ENCODE peak calls at places on chromosomes 13 and 19, in four cellular contexts. S is testis, T is A549, P is BJ. Z is an unnamed sample.

GRCh38 chr13:102901615-102902305 is 55.9 kb downstream of the ERCC5 start:
- DNase-seq in S (no peak), T (no peak), P (no peak), Z (no peak)

GRCh38 chr19:17420267-17420924 is 549 bp downstream of the MVB12A start:
- DNase-seq in S (peak; percentile 55), T (no peak), P (no peak), Z (peak; percentile 54)

GRCh38 chr19:6045108-6045507 is 65.2 kb downstream of the RFX2 start:
- DNase-seq in S (peak; percentile 10), T (no peak), P (no peak), Z (no peak)

GRCh38 chr13:113761136-113761535 is 2.1 kb downstream of the TMEM255B start:
- DNase-seq in S (no peak), T (no peak), P (no peak), Z (no peak)

GRCh38 chr19:28998974-28999373 is 214.0 kb downstream of the UQCRFS1 start:
- DNase-seq in S (no peak), T (no peak), P (no peak), Z (no peak)

GRCh38 chr13:33150146-33150545 is 133.9 kb downstream of the KL start:
- DNase-seq in S (no peak), T (no peak), P (no peak), Z (peak; percentile 58)

GRCh38 chr13:44024496-44025155 is 144.9 kb downstream of the LACC1 start:
- DNase-seq in S (no peak), T (no peak), P (no peak), Z (no peak)

GRCh38 chr19:41023193-41023592 is 32.1 kb downstream of the CYP2B6 start:
- DNase-seq in S (no peak), T (no peak), P (no peak), Z (no peak)

GRCh38 chr13:51542358-51542972 is 41.8 kb upstream of the WDFY2 start:
- DNase-seq in S (no peak), T (no peak), P (no peak), Z (peak; percentile 41)

GRCh38 chr19:5480427-5480836 is 25.2 kb downstream of the ZNRF4 start:
- DNase-seq in S (no peak), T (peak; percentile 46), P (no peak), Z (peak; percentile 43)

GRCh38 chr13:107450426-107450825 is 764.9 kb downstream of the LIG4 start:
- DNase-seq in S (no peak), T (no peak), P (no peak), Z (no peak)

GRCh38 chr19:57165846-57166245 is 1.4 kb downstream of the DUXA start:
- DNase-seq in S (no peak), T (no peak), P (no peak), Z (no peak)

GRCh38 chr13:75838366-75839017 is 202.4 kb downstream of the LMO7 start:
- DNase-seq in S (no peak), T (no peak), P (no peak), Z (no peak)

GRCh38 chr19:49940482-49940791 is 11.1 kb upstream of the NUP62 start:
- DNase-seq in S (no peak), T (no peak), P (no peak), Z (no peak)

GRCh38 chr19:17244618-17245534 is 843 bp downstream of the NR2F6 start:
- DNase-seq in S (no peak), T (no peak), P (no peak), Z (no peak)

GRCh38 chr19:29277107-29277506 is 64.2 kb upstream of the UQCRFS1 start:
- DNase-seq in S (no peak), T (no peak), P (no peak), Z (no peak)

GRCh38 chr13:55664178-55664577 is 1476.5 kb upstream of the PRR20A start:
- DNase-seq in S (no peak), T (no peak), P (no peak), Z (no peak)

GRCh38 chr13:35812730-35813129 is 318.5 kb downstream of the DCLK1 start:
- DNase-seq in S (no peak), T (no peak), P (no peak), Z (no peak)

GRCh38 chr19:55667006-55667381 is 8.0 kb upstream of the EPN1 start:
- DNase-seq in S (no peak), T (no peak), P (no peak), Z (no peak)

GRCh38 chr19:36421749-36422481 is 3.5 kb upstream of the ZFP82 start:
- DNase-seq in S (no peak), T (no peak), P (no peak), Z (no peak)

GRCh38 chr19:55193481-55193880 is 13.4 kb upstream of the SYT5 start:
- DNase-seq in S (no peak), T (no peak), P (no peak), Z (no peak)

GRCh38 chr19:28419312-28419711 is 793.6 kb downstream of the UQCRFS1 start:
- DNase-seq in S (peak; percentile 31), T (no peak), P (no peak), Z (no peak)

GRCh38 chr19:30090963-30091362 is 148.9 kb downstream of the URI1 start:
- DNase-seq in S (no peak), T (no peak), P (no peak), Z (no peak)

GRCh38 chr13:36412736-36413135 is 19.6 kb upstream of the CCNA1 start:
- DNase-seq in S (no peak), T (no peak), P (no peak), Z (no peak)

GRCh38 chr19:5718579-5719273 is 1.2 kb downstream of the LONP1 start:
- DNase-seq in S (no peak), T (no peak), P (peak; percentile 69), Z (no peak)

GRCh38 chr13:97030705-97031452 is 36.6 kb upstream of the OXGR1 start:
- DNase-seq in S (peak; percentile 20), T (peak; percentile 31), P (no peak), Z (peak; percentile 30)

GRCh38 chr19:41261474-41262190 is 2.5 kb upstream of the HNRNPUL1 start:
- DNase-seq in S (peak; percentile 27), T (no peak), P (no peak), Z (no peak)

GRCh38 chr13:79393564-79394249 is 12.3 kb downstream of the RBM26 start:
- DNase-seq in S (no peak), T (no peak), P (no peak), Z (peak; percentile 50)

GRCh38 chr19:19741184-19741583 is 8.3 kb upstream of the ZNF14 start:
- DNase-seq in S (no peak), T (no peak), P (no peak), Z (no peak)

GRCh38 chr13:33548065-33548464 is 262.5 kb upstream of the STARD13 start:
- DNase-seq in S (no peak), T (no peak), P (no peak), Z (no peak)

GRCh38 chr13:46893820-46894533 is 2.9 kb downstream of the HTR2A start:
- DNase-seq in S (peak; percentile 84), T (peak; percentile 31), P (no peak), Z (peak; percentile 76)

GRCh38 chr19:4376245-4376990 is 23.9 kb downstream of the SH3GL1 start:
- DNase-seq in S (no peak), T (no peak), P (no peak), Z (no peak)

GRCh38 chr19:6271721-6272410 is 7.9 kb downstream of the MLLT1 start:
- DNase-seq in S (peak; percentile 80), T (no peak), P (no peak), Z (peak; percentile 76)

GRCh38 chr19:55600336-55601028 is 394 bp downstream of the ZNF524 start:
- DNase-seq in S (peak; percentile 85), T (peak; percentile 57), P (no peak), Z (no peak)

GRCh38 chr19:6572217-6572616 is 18.7 kb downstream of the CD70 start:
- DNase-seq in S (peak; percentile 35), T (no peak), P (no peak), Z (no peak)

GRCh38 chr13:97485328-97485727 is 51.4 kb downstream of the RAP2A start:
- DNase-seq in S (no peak), T (no peak), P (no peak), Z (no peak)

GRCh38 chr13:51147732-51148131 is 36.7 kb upstream of the C13orf42 start:
- DNase-seq in S (no peak), T (no peak), P (no peak), Z (no peak)

GRCh38 chr13:77519808-77520207 is 15.7 kb upstream of the SCEL start:
- DNase-seq in S (no peak), T (no peak), P (no peak), Z (no peak)

GRCh38 chr19:14565298-14565679 is 6.6 kb downstream of the NDUFB7 start:
- DNase-seq in S (no peak), T (no peak), P (no peak), Z (no peak)
- TF ChIP-seq CTCF in S (no peak), T (no peak), P (no peak), Z (no peak)

GRCh38 chr13:48749699-48750473 is 96.2 kb downstream of the CYSLTR2 start:
- DNase-seq in S (peak; percentile 44), T (peak; percentile 62), P (peak; percentile 77), Z (peak; percentile 75)
- TF ChIP-seq CTCF in S (no peak), T (peak; percentile 61), P (peak; percentile 69), Z (peak; percentile 72)

GRCh38 chr13:111046590-111047141 is 68.4 kb upstream of the ARHGEF7 start:
- DNase-seq in S (no peak), T (no peak), P (no peak), Z (no peak)
- TF ChIP-seq CTCF in S (no peak), T (no peak), P (peak; percentile 51), Z (no peak)

DNA sequence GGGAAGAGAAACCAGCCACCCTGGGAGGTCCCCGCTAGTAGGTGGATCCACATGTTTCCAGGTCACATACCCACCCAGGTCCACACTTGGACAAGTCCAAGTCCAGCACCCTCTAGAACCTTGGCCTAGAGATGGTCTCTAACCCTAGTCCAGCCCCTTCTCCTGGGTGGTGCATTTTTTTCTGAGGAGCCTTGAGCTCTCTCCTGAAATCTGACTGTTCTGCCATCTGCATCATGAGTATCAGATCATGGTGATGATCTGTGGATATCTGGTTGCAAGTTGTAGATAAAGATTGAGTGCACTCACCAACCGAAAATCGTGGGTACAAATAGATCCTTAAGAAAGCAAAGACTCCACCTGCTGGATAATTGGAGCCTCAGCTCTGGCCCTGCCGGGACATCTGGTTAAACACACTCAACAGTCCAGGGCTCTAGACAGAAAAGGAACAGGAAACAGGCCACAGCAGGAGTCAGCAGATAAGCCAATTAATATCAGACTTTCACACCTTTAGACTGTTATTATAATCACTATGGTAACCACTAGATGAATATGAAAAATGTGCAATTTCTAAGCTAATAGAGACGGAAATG is 41.1 kb downstream of the GPR12 start:
- DNase-seq in S (no peak), T (no peak), P (no peak), Z (no peak)
- TF ChIP-seq CTCF in S (no peak), T (no peak), P (peak; percentile 32), Z (peak; percentile 38)

DNA sequence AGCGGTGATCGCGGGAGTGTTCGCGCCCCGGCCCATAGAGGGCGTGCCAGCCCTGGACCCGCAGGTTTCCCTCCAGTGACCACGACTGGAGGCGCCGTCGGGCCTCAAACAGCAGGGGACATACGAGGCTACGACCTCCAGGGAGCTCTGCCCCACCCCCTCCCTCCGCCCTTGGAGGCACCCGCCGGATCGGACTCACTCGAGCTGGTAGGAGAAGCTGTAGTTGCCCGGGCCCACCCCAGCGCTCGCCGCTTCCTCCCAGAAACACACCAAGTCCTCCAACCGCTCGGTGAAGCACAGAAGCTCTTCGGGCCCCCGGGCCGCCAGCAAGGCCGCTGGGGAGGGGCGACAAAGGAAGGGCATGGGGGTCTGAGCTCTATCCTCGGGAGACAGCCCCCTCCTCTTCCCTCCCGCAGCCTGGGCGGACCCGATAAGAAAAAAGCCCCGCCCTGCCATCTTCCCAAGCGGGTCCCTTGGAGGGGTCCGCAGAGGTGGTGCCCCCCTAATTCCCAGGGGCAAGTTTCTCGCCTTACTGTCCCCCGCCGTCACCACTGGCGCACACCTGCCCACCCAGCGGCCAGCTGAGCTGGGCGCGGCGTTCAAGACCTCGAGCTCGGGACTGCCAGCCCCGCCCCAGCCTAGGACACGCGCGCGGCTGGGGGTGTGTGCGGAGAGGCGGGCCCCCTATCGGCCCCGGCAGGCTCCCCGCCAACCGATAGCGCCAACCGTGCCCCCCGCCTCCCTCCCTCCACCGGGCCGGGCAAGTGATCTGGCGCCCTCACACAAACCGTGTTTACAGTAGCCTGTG is 1.0 kb downstream of the EPOR start:
- DNase-seq in S (peak; percentile 57), T (peak; percentile 44), P (no peak), Z (peak; percentile 66)
- TF ChIP-seq CTCF in S (no peak), T (peak; percentile 61), P (peak; percentile 80), Z (peak; percentile 57)